ENCODE peak calls at places on chromosomes 7 and 10, in ten cellular contexts. One of them, this sample, is unnamed.

GRCh38 chr7:83210459-83210858 is 47.8 kb upstream of the PCLO start:
- DNase-seq in activated CD4-positive, alpha-beta T cell treated with anti-CD3 and anti-CD28 coated beads, Interleukin-2, amount 50 U/mL, for 1 hour: no peak
- DNase-seq in brain microvascular endothelial cell: no peak
- DNase-seq in activated T-cell treated with anti-CD3 and anti-CD28 coated beads for 4 hours: no peak
- DNase-seq in NCI-H1105: no peak
- DNase-seq in Calu3: no peak
- DNase-seq in adipocyte: no peak
- DNase-seq in neural crest cell: no peak
- DNase-seq in AG04449: no peak
- DNase-seq in left colon: no peak
- DNase-seq in this sample: no peak

GRCh38 chr10:12020574-12020973 is 22.0 kb downstream of the UPF2 start:
- DNase-seq in AG04449: no peak
- DNase-seq in activated T-cell treated with anti-CD3 and anti-CD28 coated beads for 4 hours: no peak
- DNase-seq in NCI-H1105: no peak
- DNase-seq in brain microvascular endothelial cell: no peak
- DNase-seq in left colon: no peak
- DNase-seq in activated CD4-positive, alpha-beta T cell treated with anti-CD3 and anti-CD28 coated beads, Interleukin-2, amount 50 U/mL, for 1 hour: no peak
- DNase-seq in Calu3: no peak
- DNase-seq in neural crest cell: no peak
- DNase-seq in adipocyte: no peak
- DNase-seq in this sample: no peak

GRCh38 chr10:130618636-130619035 is 482.4 kb downstream of the GLRX3 start:
- DNase-seq in adipocyte: no peak
- DNase-seq in left colon: no peak
- DNase-seq in activated T-cell treated with anti-CD3 and anti-CD28 coated beads for 4 hours: no peak
- DNase-seq in NCI-H1105: no peak
- DNase-seq in AG04449: no peak
- DNase-seq in activated CD4-positive, alpha-beta T cell treated with anti-CD3 and anti-CD28 coated beads, Interleukin-2, amount 50 U/mL, for 1 hour: no peak
- DNase-seq in neural crest cell: no peak
- DNase-seq in Calu3: no peak
- DNase-seq in brain microvascular endothelial cell: no peak
- DNase-seq in this sample: no peak

GRCh38 chr7:5200561-5201235 is 10.7 kb downstream of the WIPI2 start:
- DNase-seq in brain microvascular endothelial cell: no peak
- DNase-seq in activated CD4-positive, alpha-beta T cell treated with anti-CD3 and anti-CD28 coated beads, Interleukin-2, amount 50 U/mL, for 1 hour: no peak
- DNase-seq in NCI-H1105: no peak
- DNase-seq in activated T-cell treated with anti-CD3 and anti-CD28 coated beads for 4 hours: no peak
- DNase-seq in adipocyte: no peak
- DNase-seq in left colon: no peak
- DNase-seq in AG04449: no peak
- DNase-seq in Calu3: no peak
- DNase-seq in neural crest cell: no peak
- DNase-seq in this sample: no peak

GRCh38 chr10:14366760-14367159 is 36.0 kb upstream of the FRMD4A start:
- DNase-seq in left colon: no peak
- DNase-seq in brain microvascular endothelial cell: no peak
- DNase-seq in AG04449: no peak
- DNase-seq in activated CD4-positive, alpha-beta T cell treated with anti-CD3 and anti-CD28 coated beads, Interleukin-2, amount 50 U/mL, for 1 hour: no peak
- DNase-seq in activated T-cell treated with anti-CD3 and anti-CD28 coated beads for 4 hours: no peak
- DNase-seq in Calu3: no peak
- DNase-seq in adipocyte: no peak
- DNase-seq in neural crest cell: no peak
- DNase-seq in NCI-H1105: no peak
- DNase-seq in this sample: no peak

GRCh38 chr7:82294258-82294855 is 149.2 kb downstream of the CACNA2D1 start:
- DNase-seq in NCI-H1105: no peak
- DNase-seq in brain microvascular endothelial cell: no peak
- DNase-seq in activated T-cell treated with anti-CD3 and anti-CD28 coated beads for 4 hours: no peak
- DNase-seq in Calu3: no peak
- DNase-seq in adipocyte: no peak
- DNase-seq in AG04449: no peak
- DNase-seq in left colon: no peak
- DNase-seq in neural crest cell: no peak
- DNase-seq in activated CD4-positive, alpha-beta T cell treated with anti-CD3 and anti-CD28 coated beads, Interleukin-2, amount 50 U/mL, for 1 hour: no peak
- DNase-seq in this sample: no peak

GRCh38 chr10:119642556-119643111 is 8.5 kb upstream of the BAG3 start:
- DNase-seq in brain microvascular endothelial cell: no peak
- DNase-seq in adipocyte: no peak
- DNase-seq in activated CD4-positive, alpha-beta T cell treated with anti-CD3 and anti-CD28 coated beads, Interleukin-2, amount 50 U/mL, for 1 hour: no peak
- DNase-seq in left colon: no peak
- DNase-seq in Calu3: no peak
- DNase-seq in AG04449: no peak
- DNase-seq in neural crest cell: no peak
- DNase-seq in activated T-cell treated with anti-CD3 and anti-CD28 coated beads for 4 hours: no peak
- DNase-seq in NCI-H1105: no peak
- DNase-seq in this sample: no peak

GRCh38 chr10:63765126-63765525 is 243.9 kb downstream of the REEP3 start:
- DNase-seq in activated T-cell treated with anti-CD3 and anti-CD28 coated beads for 4 hours: no peak
- DNase-seq in left colon: no peak
- DNase-seq in Calu3: no peak
- DNase-seq in AG04449: no peak
- DNase-seq in NCI-H1105: no peak
- DNase-seq in neural crest cell: no peak
- DNase-seq in adipocyte: no peak
- DNase-seq in activated CD4-positive, alpha-beta T cell treated with anti-CD3 and anti-CD28 coated beads, Interleukin-2, amount 50 U/mL, for 1 hour: no peak
- DNase-seq in brain microvascular endothelial cell: no peak
- DNase-seq in this sample: no peak

GRCh38 chr10:28302012-28302667 is 724 bp downstream of the MPP7 start:
- DNase-seq in Calu3: no peak
- DNase-seq in AG04449: no peak
- DNase-seq in NCI-H1105: peak
- DNase-seq in neural crest cell: no peak
- DNase-seq in adipocyte: peak
- DNase-seq in left colon: peak
- DNase-seq in activated CD4-positive, alpha-beta T cell treated with anti-CD3 and anti-CD28 coated beads, Interleukin-2, amount 50 U/mL, for 1 hour: no peak
- DNase-seq in activated T-cell treated with anti-CD3 and anti-CD28 coated beads for 4 hours: no peak
- DNase-seq in brain microvascular endothelial cell: peak
- DNase-seq in this sample: no peak

GRCh38 chr7:152369518-152369917 is 66.3 kb downstream of the KMT2C start:
- DNase-seq in activated CD4-positive, alpha-beta T cell treated with anti-CD3 and anti-CD28 coated beads, Interleukin-2, amount 50 U/mL, for 1 hour: no peak
- DNase-seq in brain microvascular endothelial cell: no peak
- DNase-seq in adipocyte: no peak
- DNase-seq in AG04449: no peak
- DNase-seq in Calu3: no peak
- DNase-seq in activated T-cell treated with anti-CD3 and anti-CD28 coated beads for 4 hours: no peak
- DNase-seq in neural crest cell: no peak
- DNase-seq in left colon: no peak
- DNase-seq in NCI-H1105: no peak
- DNase-seq in this sample: no peak

This sample was measured in HS-27A.